ENCODE peak calls at places on chromosomes 4 and X, in ten cellular contexts. W is MM.1S, X is vagina, M is cardiac muscle cell, P is RWPE2, Y is IMR-90, B is ovary, J is stomach, I is tibial artery, K is tibial nerve. C is an unnamed sample. For H3K4me1 and H3K9me3, the result is how much of the 10 kb centered on the place peaks cover.

GRCh38 chr4:3111461-3111860 is 37.0 kb downstream of the HTT start:
- DNase-seq in W (no peak), X (no peak), M (peak), P (no peak), Y (peak), B (no peak), J (no peak), I (no peak), K (no peak), C (no peak)

GRCh38 chr4:102501176-102501634 is at the start of gene NFKB1:
- DNase-seq in W (peak), X (no peak), M (peak), P (peak), Y (peak), B (peak), J (peak), I (peak), K (peak), C (peak)

GRCh38 chrX:53279296-53280237 is 1.8 kb downstream of the IQSEC2 start:
- DNase-seq in W (no peak), X (no peak), M (no peak), P (no peak), Y (no peak), B (no peak), J (no peak), I (no peak), K (no peak), C (no peak)

GRCh38 chr4:76989391-76990061 is 40.0 kb downstream of the SEPTIN11 start:
- DNase-seq in W (no peak), X (no peak), M (no peak), P (no peak), Y (no peak), B (no peak), J (no peak), I (no peak), K (no peak), C (peak)

GRCh38 chrX:11976663-11977062 is 161.6 kb upstream of the FRMPD4 start:
- DNase-seq in W (no peak), X (no peak), M (no peak), P (no peak), Y (no peak), B (no peak), J (no peak), I (no peak), K (no peak), C (no peak)

GRCh38 chr4:82247171-82247570 is 126.6 kb downstream of the HNRNPD start:
- DNase-seq in W (no peak), X (no peak), M (no peak), P (no peak), Y (no peak), B (no peak), J (no peak), I (no peak), K (no peak), C (no peak)

GRCh38 chr4:144562019-144562740 is 83.8 kb upstream of the HHIP start:
- DNase-seq in W (no peak), X (no peak), M (peak), P (no peak), Y (no peak), B (no peak), J (no peak), I (no peak), K (no peak), C (peak)

GRCh38 chrX:2974946-2975345 is 31.4 kb upstream of the ARSH start:
- DNase-seq in W (no peak), X (no peak), M (peak), P (no peak), Y (no peak), B (no peak), J (no peak), I (no peak), K (no peak), C (no peak)

GRCh38 chr4:40409835-40410234 is 74.7 kb downstream of the CHRNA9 start:
- DNase-seq in W (no peak), X (no peak), M (peak), P (no peak), Y (peak), B (no peak), J (no peak), I (no peak), K (no peak), C (no peak)

GRCh38 chr4:172868271-172868670 is 300.3 kb upstream of the GALNT7 start:
- DNase-seq in W (no peak), X (no peak), M (no peak), P (no peak), Y (no peak), B (no peak), J (no peak), I (no peak), K (no peak), C (no peak)

GRCh38 chr4:172869621-172870268 is 298.9 kb upstream of the GALNT7 start:
- DNase-seq in W (no peak), X (no peak), M (no peak), P (no peak), Y (no peak), B (no peak), J (no peak), I (no peak), K (no peak), C (no peak)

GRCh38 chr4:172865531-172866127 is 303.0 kb upstream of the GALNT7 start:
- DNase-seq in W (no peak), X (no peak), M (no peak), P (no peak), Y (no peak), B (no peak), J (no peak), I (no peak), K (no peak), C (no peak)

GRCh38 chr4:172866421-172866820 is 302.2 kb upstream of the GALNT7 start:
- DNase-seq in W (no peak), X (no peak), M (no peak), P (no peak), Y (no peak), B (no peak), J (no peak), I (no peak), K (no peak), C (no peak)

DNA sequence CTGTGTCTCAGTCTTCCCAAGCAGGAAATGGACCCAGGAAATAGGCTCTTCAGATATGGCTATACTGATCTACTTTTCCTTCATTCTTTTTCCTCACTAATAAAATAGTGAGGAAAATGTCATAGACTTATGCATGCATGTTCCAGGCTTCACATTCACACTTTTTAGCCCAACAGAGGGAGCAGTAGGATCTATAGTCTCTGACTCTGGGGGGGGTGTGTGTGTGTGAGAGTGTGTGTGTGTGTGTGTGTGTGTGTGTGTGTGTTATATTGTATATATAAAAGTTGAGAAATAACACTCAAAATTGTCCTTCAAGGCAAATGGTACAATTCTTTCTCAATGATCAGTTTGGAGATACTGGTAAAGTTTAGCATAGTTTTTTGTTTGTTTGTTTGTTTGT is 297.2 kb upstream of the GALNT7 start:
- DNase-seq in W (no peak), X (no peak), M (no peak), P (no peak), Y (no peak), B (no peak), J (no peak), I (no peak), K (no peak), C (no peak)
- TF ChIP-seq CTCF in W (no peak), X (no peak), M (no peak), P (no peak), Y (no peak), B (no peak), J (no peak), I (no peak), K (no peak), C (no peak)

GRCh38 chrX:65688403-65688881 is 21.0 kb downstream of the MSN start:
- DNase-seq in W (peak), X (no peak), M (peak), P (no peak), Y (peak), B (no peak), J (no peak), I (no peak), K (no peak), C (no peak)
- H3K4me1 ChIP-seq in W (under half), X (half or more), M (under half), P (under half), Y (under half), B (under half), J (under half), I (under half), K (half or more), C (under half)

DNA sequence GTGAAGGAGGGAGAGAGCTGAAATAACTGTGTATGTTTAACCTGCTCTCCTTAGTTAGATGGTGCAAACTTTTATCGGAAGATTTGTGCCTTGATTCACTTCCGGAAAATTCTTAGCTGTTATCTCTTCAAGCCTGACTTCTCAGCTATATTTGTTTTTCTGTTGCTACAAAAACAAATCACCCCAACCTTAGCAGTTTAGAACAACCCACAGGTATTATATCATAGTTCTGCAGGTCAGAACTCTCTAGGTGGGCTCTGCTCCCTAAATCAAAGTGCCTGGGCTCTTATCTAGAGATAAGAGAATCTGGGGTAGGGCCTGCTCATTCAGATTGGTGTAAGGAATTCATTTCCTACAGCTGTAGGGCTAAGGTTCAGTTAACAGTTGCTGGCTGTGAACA is 15.1 kb upstream of the CEP135 start:
- DNase-seq in W (no peak), X (no peak), M (no peak), P (no peak), Y (no peak), B (no peak), J (no peak), I (no peak), K (no peak), C (no peak)
- H3K9me3 ChIP-seq in W (under half), X (under half), M (under half), P (under half), Y (under half), B (under half), J (under half), I (under half), K (under half), C (under half)

GRCh38 chr4:107151173-107151572 is 115.1 kb upstream of the DKK2 start:
- DNase-seq in W (no peak), X (no peak), M (no peak), P (no peak), Y (no peak), B (no peak), J (no peak), I (no peak), K (no peak), C (no peak)
- TF ChIP-seq CTCF in W (no peak), X (no peak), M (no peak), P (no peak), Y (no peak), B (no peak), J (no peak), I (no peak), K (no peak), C (no peak)

C was measured in mucosa of descending colon.